ENCODE peak calls at places on chromosomes 5 and 9, in eight cellular contexts. N is IMR-90, A is stomach, B is heart left ventricle, E is Peyer's patch, Y is A549, F is prostate gland, L is upper lobe of left lung. O is an unnamed sample.

GRCh38 chr5:91219803-91220371 is 163.2 kb downstream of the ARRDC3 start:
- DNase-seq in E (no peak), Y (peak), B (no peak), N (peak), F (no peak), L (no peak), A (no peak), O (no peak)

GRCh38 chr5:1874348-1874747 is 8.4 kb downstream of the IRX4 start:
- DNase-seq in F (no peak), Y (no peak), L (no peak), N (no peak), E (no peak), A (no peak), B (no peak), O (no peak)

GRCh38 chr9:113892861-113893491 is 16.9 kb downstream of the ZNF618 start:
- DNase-seq in A (no peak), L (no peak), Y (no peak), N (peak), B (no peak), E (no peak), F (no peak), O (no peak)

GRCh38 chr5:88769165-88769564 is 113.8 kb downstream of the MEF2C start:
- DNase-seq in B (peak), E (no peak), N (peak), F (no peak), A (no peak), Y (no peak), L (no peak), O (no peak)

GRCh38 chr5:13359326-13359725 is 585.2 kb downstream of the DNAH5 start:
- DNase-seq in N (peak), Y (no peak), B (no peak), L (no peak), E (no peak), A (no peak), F (no peak), O (no peak)

GRCh38 chr5:53902524-53902923 is 342.1 kb downstream of the NDUFS4 start:
- DNase-seq in L (no peak), E (no peak), A (no peak), N (no peak), F (no peak), B (no peak), Y (no peak), O (no peak)

GRCh38 chr5:75610201-75610600 is 1.1 kb upstream of the ANKDD1B start:
- DNase-seq in E (no peak), N (no peak), A (no peak), Y (no peak), L (no peak), F (no peak), B (no peak), O (no peak)

GRCh38 chr5:111337133-111337532 is 112.9 kb downstream of the CAMK4 start:
- DNase-seq in N (no peak), F (no peak), A (no peak), L (no peak), B (no peak), Y (no peak), E (no peak), O (no peak)

GRCh38 chr5:147558131-147558730 is 48.4 kb upstream of the DPYSL3 start:
- DNase-seq in B (no peak), A (no peak), E (no peak), N (peak), L (no peak), F (no peak), Y (no peak), O (no peak)

GRCh38 chr5:43514471-43514815 is 505 bp downstream of the C5orf34 start:
- DNase-seq in A (no peak), B (no peak), Y (peak), E (no peak), L (no peak), F (no peak), N (peak), O (peak)

GRCh38 chr5:150302301-150303069 is at the start of gene ARSI:
- DNase-seq in L (no peak), A (no peak), Y (peak), F (no peak), E (no peak), B (peak), N (no peak), O (peak)

GRCh38 chr5:32810812-32811211 is 99.7 kb downstream of the NPR3 start:
- DNase-seq in L (no peak), B (no peak), N (peak), E (no peak), A (no peak), Y (no peak), F (peak), O (no peak)

GRCh38 chr5:97629281-97629680 is 446.2 kb upstream of the RIOK2 start:
- DNase-seq in Y (no peak), B (peak), A (no peak), N (peak), L (no peak), E (no peak), F (no peak), O (peak)

GRCh38 chr9:123044556-123044955 is 11.1 kb downstream of the GPR21 start:
- DNase-seq in L (no peak), Y (no peak), B (no peak), F (no peak), N (peak), E (no peak), A (no peak), O (no peak)

GRCh38 chr9:69549310-69550202 is 122.6 kb downstream of the APBA1 start:
- DNase-seq in L (no peak), B (no peak), Y (peak), E (no peak), N (peak), F (peak), A (no peak), O (peak)

GRCh38 chr9:114994716-114995115 is 64.3 kb upstream of the TNFSF8 start:
- DNase-seq in A (no peak), L (no peak), B (no peak), E (no peak), Y (no peak), N (no peak), F (no peak), O (no peak)

GRCh38 chr9:32991895-32992595 is 9.4 kb downstream of the APTX start:
- DNase-seq in A (peak), E (no peak), L (no peak), F (no peak), B (peak), Y (no peak), N (peak), O (no peak)

GRCh38 chr5:154197801-154198461 is 7.4 kb downstream of the GALNT10 start:
- DNase-seq in A (peak), N (peak), B (no peak), Y (peak), F (peak), L (peak), E (no peak), O (peak)

GRCh38 chr9:125932012-125932411 is 184.8 kb downstream of the PBX3 start:
- DNase-seq in Y (peak), B (peak), F (peak), E (no peak), L (peak), A (no peak), N (peak), O (peak)

GRCh38 chr9:19471737-19472648 is 63.2 kb downstream of the ACER2 start:
- DNase-seq in Y (peak), B (peak), E (peak), N (peak), A (peak), F (no peak), L (peak), O (peak)

GRCh38 chr9:99349870-99350269 is 127.8 kb downstream of the SEC61B start:
- DNase-seq in B (no peak), A (no peak), E (no peak), Y (no peak), L (no peak), N (no peak), F (no peak), O (no peak)

GRCh38 chr9:70043689-70044449 is at the start of gene MAMDC2:
- DNase-seq in N (peak), A (peak), E (no peak), B (peak), F (no peak), L (peak), Y (no peak), O (peak)

GRCh38 chr5:13201022-13201421 is 743.5 kb downstream of the DNAH5 start:
- DNase-seq in N (no peak), A (no peak), E (no peak), L (no peak), F (no peak), Y (no peak), B (no peak), O (no peak)

GRCh38 chr9:1042466-1042865 is 7.7 kb upstream of the DMRT2 start:
- DNase-seq in N (no peak), B (no peak), F (no peak), E (no peak), A (no peak), Y (no peak), L (no peak), O (no peak)

GRCh38 chr5:62720036-62720441 is 141.4 kb downstream of the LRRC70 start:
- DNase-seq in F (no peak), A (peak), Y (peak), B (no peak), N (peak), L (peak), E (no peak), O (no peak)

GRCh38 chr9:98074119-98074990 is 17.8 kb downstream of the NANS start:
- DNase-seq in Y (peak), A (peak), F (peak), B (peak), N (peak), L (peak), E (peak), O (peak)

GRCh38 chr5:160923431-160923830 is 71.4 kb upstream of the ATP10B start:
- DNase-seq in F (no peak), Y (no peak), N (no peak), A (no peak), B (no peak), L (no peak), E (no peak), O (no peak)

DNA sequence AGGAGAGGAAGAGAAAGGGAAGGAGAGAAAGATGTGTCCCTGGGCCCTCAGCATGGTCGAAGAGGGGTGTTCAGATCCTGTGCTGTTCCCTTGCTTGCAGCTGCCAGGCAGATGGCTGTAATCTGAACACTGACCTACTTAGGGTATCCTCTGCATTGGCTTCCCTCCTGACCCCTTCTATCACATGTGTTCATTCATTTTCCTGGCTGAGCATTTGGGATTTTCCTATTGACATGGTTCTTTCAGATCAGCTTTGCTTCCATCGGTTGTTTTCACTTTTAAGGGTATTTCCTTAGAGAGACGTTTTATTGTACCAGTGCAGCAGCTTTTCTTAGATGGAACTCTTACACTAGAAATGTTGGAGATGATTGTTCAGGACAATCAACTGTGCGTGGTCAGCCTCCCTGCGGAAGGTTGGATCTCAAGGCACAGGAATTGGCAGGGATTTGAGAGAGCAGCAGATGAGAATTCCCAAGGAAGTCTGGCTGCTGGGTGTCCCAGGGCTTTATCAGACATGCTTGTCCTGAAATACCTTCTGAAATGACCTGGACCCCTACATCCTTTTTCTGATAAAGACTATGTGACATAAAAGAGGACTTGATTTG is 26.0 kb downstream of the ACTBL2 start:
- DNase-seq in N (no peak), L (no peak), B (no peak), E (no peak), F (no peak), Y (no peak), A (no peak), O (no peak)
- TF ChIP-seq POLR2A in N (no peak), L (no peak), B (no peak), E (no peak), F (no peak), Y (no peak), A (no peak), O (no peak)

DNA sequence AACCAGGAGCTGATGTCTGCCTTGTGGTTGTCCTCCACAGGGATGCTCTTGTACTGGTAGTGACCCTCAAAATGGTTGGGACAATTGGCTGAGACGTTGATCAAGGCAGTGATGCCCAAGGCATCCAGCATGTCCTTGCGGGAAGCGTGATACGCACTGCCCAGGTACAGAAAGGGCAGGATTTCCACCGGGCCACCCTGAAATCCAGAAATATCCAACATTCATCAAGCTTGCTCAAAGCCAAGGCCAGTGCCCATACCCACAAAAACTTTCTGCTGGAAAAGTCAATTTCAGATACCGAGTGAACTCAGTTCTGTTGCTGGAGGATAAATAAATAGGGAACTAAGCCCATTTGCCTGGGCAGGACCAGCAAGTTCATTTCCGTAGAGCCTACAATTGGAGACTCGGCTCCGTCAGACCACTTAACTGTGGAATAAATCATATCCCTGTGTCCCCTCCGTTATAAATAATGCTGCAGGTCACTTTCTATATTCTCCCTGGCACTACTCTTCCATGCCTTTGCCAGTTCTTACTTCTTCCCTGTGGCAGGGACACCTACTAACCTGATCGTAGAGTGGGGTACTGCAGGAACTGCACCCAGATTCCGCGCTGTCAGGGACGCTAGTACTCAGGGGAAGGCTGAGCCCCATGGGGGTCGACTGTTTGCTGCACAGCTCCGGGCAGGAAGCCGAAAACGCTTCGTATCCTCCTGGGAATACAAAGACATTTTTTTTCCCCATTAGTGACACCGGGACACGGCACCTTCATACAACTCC is 1.2 kb downstream of the DUSP1 start:
- DNase-seq in N (peak), B (peak), A (no peak), E (peak), F (no peak), L (peak), Y (no peak), O (no peak)
- TF ChIP-seq POLR2A in N (no peak), B (no peak), A (peak), E (no peak), F (no peak), L (no peak), Y (peak), O (peak)

DNA sequence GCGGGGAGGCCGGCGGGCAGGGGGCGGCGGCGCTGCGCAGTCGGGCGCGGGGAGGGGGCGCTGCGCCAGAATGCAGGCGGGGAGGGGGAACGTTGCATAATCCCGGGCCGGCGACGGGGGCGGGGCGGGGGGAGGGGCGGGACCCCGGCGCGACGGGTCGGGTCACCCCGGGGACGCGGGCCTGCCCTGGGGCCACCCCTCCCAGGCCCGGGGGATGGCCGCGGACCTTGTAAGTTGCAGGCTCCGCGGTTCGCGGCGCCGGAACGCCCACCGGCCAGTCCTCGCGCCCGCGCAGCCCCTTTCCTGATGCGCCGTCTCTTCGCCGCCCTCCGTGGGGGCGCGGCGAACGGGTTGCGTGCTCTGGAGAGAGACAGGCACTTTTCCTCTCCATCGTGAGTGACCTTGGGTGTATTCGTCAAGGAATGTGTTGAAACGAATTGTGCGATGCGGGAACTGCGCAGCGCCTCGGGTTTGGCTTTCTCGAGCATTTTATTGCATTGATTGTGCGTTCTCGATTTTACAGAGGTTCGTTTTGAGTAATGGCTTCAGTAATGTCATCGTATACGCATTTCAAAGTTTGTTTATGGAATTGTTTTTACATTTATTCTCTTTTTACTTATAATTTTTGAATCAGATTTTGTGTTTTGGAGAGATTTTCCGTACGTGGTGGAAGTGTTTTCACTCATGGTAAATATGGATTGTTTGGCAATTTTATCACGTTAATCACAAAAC is 808 bp downstream of the SPIN1 start:
- DNase-seq in F (peak), B (no peak), L (peak), N (peak), A (peak), E (peak), Y (peak), O (peak)
- TF ChIP-seq POLR2A in F (peak), B (no peak), L (no peak), N (no peak), A (no peak), E (no peak), Y (no peak), O (no peak)

GRCh38 chr5:149271717-149272558 is at the start of gene AFAP1L1:
- DNase-seq in B (peak), E (no peak), F (peak), A (peak), Y (peak), L (peak), N (peak), O (peak)
- TF ChIP-seq POLR2A in B (peak), E (no peak), F (peak), A (no peak), Y (peak), L (no peak), N (no peak), O (no peak)

DNA sequence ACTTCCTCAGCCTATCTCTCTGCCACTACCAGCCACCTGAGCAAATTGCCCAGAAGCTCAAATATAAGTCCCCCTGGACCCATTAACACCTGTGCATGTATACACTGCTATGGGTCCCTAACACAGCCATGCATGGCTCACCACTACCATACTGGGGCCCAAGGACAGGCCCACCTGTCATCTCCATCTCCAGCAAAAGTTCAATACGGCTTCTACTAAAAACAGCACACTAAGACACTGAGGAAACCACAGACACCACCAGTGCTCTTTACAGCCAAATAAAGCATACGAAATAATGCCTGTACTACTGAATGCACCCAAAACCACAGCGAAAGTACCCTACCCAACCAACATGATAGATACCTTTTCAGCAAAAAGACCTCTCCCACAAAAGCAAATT is 85.6 kb upstream of the GHR start:
- DNase-seq in L (no peak), Y (no peak), E (no peak), N (no peak), F (no peak), A (no peak), B (no peak), O (no peak)
- TF ChIP-seq POLR2A in L (no peak), Y (no peak), E (no peak), N (no peak), F (no peak), A (no peak), B (no peak), O (no peak)

GRCh38 chr9:121299125-121299466 is 31.1 kb downstream of the GSN start:
- DNase-seq in Y (no peak), N (no peak), A (no peak), E (no peak), L (no peak), B (no peak), F (no peak), O (no peak)

GRCh38 chr9:121300283-121301119 is 32.5 kb downstream of the GSN start:
- DNase-seq in F (no peak), A (no peak), B (no peak), L (no peak), Y (no peak), N (no peak), E (no peak), O (no peak)

GRCh38 chr9:121298689-121299112 is 30.7 kb downstream of the GSN start:
- DNase-seq in E (no peak), N (no peak), A (no peak), B (peak), L (no peak), Y (no peak), F (no peak), O (no peak)

GRCh38 chr9:121298016-121298538 is 30.1 kb downstream of the GSN start:
- DNase-seq in Y (no peak), E (no peak), B (no peak), L (no peak), A (no peak), N (no peak), F (no peak), O (no peak)

DNA sequence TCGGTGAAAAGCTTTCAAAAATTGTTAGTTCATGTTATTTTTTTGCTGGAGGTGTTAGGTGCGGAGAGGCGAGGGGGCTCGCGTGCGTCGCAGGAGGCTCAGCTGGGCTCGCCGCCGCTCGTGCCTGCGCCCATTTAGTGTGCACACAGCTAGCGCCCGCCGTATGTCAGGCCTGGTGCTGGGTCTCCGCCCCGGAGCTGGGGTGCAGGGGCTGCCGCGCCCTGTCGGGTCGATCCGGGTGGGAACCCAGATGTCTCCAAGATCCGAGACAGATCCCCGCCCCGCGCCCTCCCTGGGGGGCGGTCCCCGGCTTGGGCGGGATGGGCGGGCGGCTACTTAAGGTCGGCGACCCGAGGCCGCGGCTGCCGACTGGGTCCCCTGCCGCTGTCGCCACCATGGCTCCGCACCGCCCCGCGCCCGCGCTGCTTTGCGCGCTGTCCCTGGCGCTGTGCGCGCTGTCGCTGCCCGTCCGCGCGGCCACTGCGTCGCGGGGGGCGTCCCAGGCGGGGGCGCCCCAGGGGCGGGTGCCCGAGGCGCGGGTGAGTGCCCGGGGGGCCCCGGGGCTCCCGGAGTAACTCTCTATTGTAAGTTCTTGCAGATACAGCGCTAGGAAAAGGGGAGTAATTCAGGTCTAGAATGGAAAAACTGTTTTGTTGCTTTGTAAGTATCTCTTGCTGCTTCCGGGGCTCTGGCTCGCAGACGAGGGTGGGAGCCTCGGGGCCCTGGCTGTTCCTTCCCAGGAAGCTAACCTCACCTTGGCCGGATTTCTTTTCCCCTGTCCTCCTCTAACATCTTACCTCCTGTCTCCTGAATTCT is 31.7 kb downstream of the GSN start:
- DNase-seq in F (no peak), A (peak), E (peak), B (peak), L (peak), Y (no peak), N (no peak), O (no peak)
- TF ChIP-seq POLR2A in F (peak), A (no peak), E (peak), B (no peak), L (no peak), Y (no peak), N (no peak), O (no peak)